ENCODE peak calls at places on chromosomes 16 and 17, in ten cellular contexts. One of them, this sample, is unnamed.

GRCh38 chr16:12781777-12782176 is 21.9 kb downstream of the CPPED1 start:
- DNase-seq in adrenal gland: no peak
- DNase-seq in lung: no peak
- DNase-seq in mucosa of descending colon: no peak
- DNase-seq in heart left ventricle: no peak
- DNase-seq in DND-41: no peak
- DNase-seq in body of pancreas: no peak
- DNase-seq in PC-3: no peak
- DNase-seq in OCI-LY7: no peak
- DNase-seq in ascending aorta: no peak
- DNase-seq in this sample: no peak

GRCh38 chr17:1055751-1056645 is 59.1 kb downstream of the TIMM22 start:
- DNase-seq in ascending aorta: no peak
- DNase-seq in body of pancreas: peak; percentile 74
- DNase-seq in adrenal gland: peak; percentile 82
- DNase-seq in heart left ventricle: peak; percentile 77
- DNase-seq in DND-41: peak; percentile 53
- DNase-seq in mucosa of descending colon: peak; percentile 55
- DNase-seq in lung: peak; percentile 65
- DNase-seq in PC-3: peak; percentile 37
- DNase-seq in OCI-LY7: peak; percentile 32
- DNase-seq in this sample: no peak

GRCh38 chr17:61508912-61509311 is 56.7 kb downstream of the TBX4 start:
- DNase-seq in adrenal gland: no peak
- DNase-seq in heart left ventricle: no peak
- DNase-seq in mucosa of descending colon: no peak
- DNase-seq in PC-3: no peak
- DNase-seq in ascending aorta: no peak
- DNase-seq in lung: no peak
- DNase-seq in OCI-LY7: no peak
- DNase-seq in DND-41: no peak
- DNase-seq in body of pancreas: no peak
- DNase-seq in this sample: no peak

GRCh38 chr17:48351916-48352332 is 78.1 kb downstream of the SKAP1 start:
- DNase-seq in PC-3: peak; percentile 75
- DNase-seq in mucosa of descending colon: no peak
- DNase-seq in lung: no peak
- DNase-seq in ascending aorta: no peak
- DNase-seq in DND-41: no peak
- DNase-seq in heart left ventricle: no peak
- DNase-seq in adrenal gland: no peak
- DNase-seq in body of pancreas: no peak
- DNase-seq in OCI-LY7: peak; percentile 64
- DNase-seq in this sample: no peak

GRCh38 chr17:72022328-72022727 is 98.5 kb upstream of the SOX9 start:
- DNase-seq in ascending aorta: no peak
- DNase-seq in mucosa of descending colon: no peak
- DNase-seq in DND-41: no peak
- DNase-seq in body of pancreas: no peak
- DNase-seq in OCI-LY7: no peak
- DNase-seq in heart left ventricle: no peak
- DNase-seq in lung: no peak
- DNase-seq in adrenal gland: no peak
- DNase-seq in PC-3: no peak
- DNase-seq in this sample: no peak

GRCh38 chr16:46891910-46892309 is 7.7 kb downstream of the GPT2 start:
- DNase-seq in DND-41: no peak
- DNase-seq in ascending aorta: no peak
- DNase-seq in lung: no peak
- DNase-seq in adrenal gland: no peak
- DNase-seq in OCI-LY7: no peak
- DNase-seq in body of pancreas: no peak
- DNase-seq in PC-3: no peak
- DNase-seq in heart left ventricle: no peak
- DNase-seq in mucosa of descending colon: no peak
- DNase-seq in this sample: no peak

GRCh38 chr16:85589688-85590505 is 23.2 kb upstream of the GSE1 start:
- DNase-seq in lung: no peak
- DNase-seq in DND-41: no peak
- DNase-seq in mucosa of descending colon: no peak
- DNase-seq in body of pancreas: no peak
- DNase-seq in OCI-LY7: no peak
- DNase-seq in heart left ventricle: no peak
- DNase-seq in PC-3: no peak
- DNase-seq in ascending aorta: no peak
- DNase-seq in adrenal gland: no peak
- DNase-seq in this sample: no peak

GRCh38 chr16:53892155-53892554 is 188.2 kb downstream of the FTO start:
- DNase-seq in DND-41: peak; percentile 86
- DNase-seq in ascending aorta: no peak
- DNase-seq in lung: peak; percentile 39
- DNase-seq in mucosa of descending colon: peak; percentile 77
- DNase-seq in adrenal gland: peak; percentile 74
- DNase-seq in heart left ventricle: no peak
- DNase-seq in body of pancreas: peak; percentile 63
- DNase-seq in OCI-LY7: peak; percentile 27
- DNase-seq in PC-3: peak; percentile 50
- DNase-seq in this sample: peak; percentile 13

GRCh38 chr16:10770907-10771306 is 27.3 kb downstream of the NUBP1 start:
- DNase-seq in OCI-LY7: no peak
- DNase-seq in PC-3: no peak
- DNase-seq in body of pancreas: no peak
- DNase-seq in lung: no peak
- DNase-seq in mucosa of descending colon: no peak
- DNase-seq in DND-41: no peak
- DNase-seq in ascending aorta: no peak
- DNase-seq in heart left ventricle: no peak
- DNase-seq in adrenal gland: no peak
- DNase-seq in this sample: no peak

GRCh38 chr17:36848008-36848902 is 89.0 kb upstream of the LHX1 start:
- DNase-seq in ascending aorta: no peak
- DNase-seq in mucosa of descending colon: no peak
- DNase-seq in adrenal gland: no peak
- DNase-seq in body of pancreas: no peak
- DNase-seq in lung: no peak
- DNase-seq in heart left ventricle: no peak
- DNase-seq in DND-41: no peak
- DNase-seq in OCI-LY7: no peak
- DNase-seq in PC-3: no peak
- DNase-seq in this sample: no peak

GRCh38 chr16:22335668-22336246 is 38.5 kb downstream of the POLR3E start:
- DNase-seq in heart left ventricle: no peak
- DNase-seq in mucosa of descending colon: no peak
- DNase-seq in lung: no peak
- DNase-seq in adrenal gland: no peak
- DNase-seq in body of pancreas: no peak
- DNase-seq in PC-3: no peak
- DNase-seq in DND-41: no peak
- DNase-seq in ascending aorta: no peak
- DNase-seq in OCI-LY7: no peak
- DNase-seq in this sample: no peak

GRCh38 chr16:22333457-22333994 is 36.3 kb downstream of the POLR3E start:
- DNase-seq in PC-3: no peak
- DNase-seq in adrenal gland: no peak
- DNase-seq in body of pancreas: no peak
- DNase-seq in lung: no peak
- DNase-seq in heart left ventricle: no peak
- DNase-seq in ascending aorta: no peak
- DNase-seq in DND-41: no peak
- DNase-seq in mucosa of descending colon: peak; percentile 27
- DNase-seq in OCI-LY7: no peak
- DNase-seq in this sample: no peak

GRCh38 chr16:22337045-22337444 is 37.4 kb downstream of the CDR2 start:
- DNase-seq in heart left ventricle: no peak
- DNase-seq in ascending aorta: no peak
- DNase-seq in body of pancreas: no peak
- DNase-seq in DND-41: no peak
- DNase-seq in PC-3: no peak
- DNase-seq in mucosa of descending colon: no peak
- DNase-seq in OCI-LY7: no peak
- DNase-seq in lung: no peak
- DNase-seq in adrenal gland: no peak
- DNase-seq in this sample: no peak

GRCh38 chr16:22337849-22338248 is 36.6 kb downstream of the CDR2 start:
- DNase-seq in DND-41: no peak
- DNase-seq in PC-3: no peak
- DNase-seq in OCI-LY7: no peak
- DNase-seq in mucosa of descending colon: no peak
- DNase-seq in heart left ventricle: no peak
- DNase-seq in body of pancreas: no peak
- DNase-seq in adrenal gland: no peak
- DNase-seq in ascending aorta: no peak
- DNase-seq in lung: no peak
- DNase-seq in this sample: no peak

DNA sequence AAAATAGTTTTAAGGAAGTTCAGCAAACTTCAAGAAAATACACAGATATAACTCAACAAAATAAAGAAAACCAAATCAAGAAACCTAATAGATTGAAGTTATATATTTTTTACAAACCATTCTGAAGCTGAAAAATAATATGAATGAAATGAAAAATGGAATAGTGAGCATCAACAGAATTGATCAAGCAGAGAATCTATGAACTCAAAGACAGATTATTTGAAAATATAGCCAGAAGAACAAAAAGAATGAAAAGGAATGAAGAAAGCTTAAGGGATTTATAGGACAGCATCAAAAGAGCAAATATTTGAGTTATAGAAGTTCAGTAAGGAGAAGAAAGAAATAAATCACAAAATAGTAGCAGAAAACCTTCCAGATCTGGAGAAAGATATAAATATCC is 37.8 kb downstream of the CDR2 start:
- DNase-seq in OCI-LY7: no peak
- DNase-seq in mucosa of descending colon: no peak
- DNase-seq in lung: no peak
- DNase-seq in PC-3: no peak
- DNase-seq in adrenal gland: no peak
- DNase-seq in DND-41: no peak
- DNase-seq in heart left ventricle: no peak
- DNase-seq in body of pancreas: no peak
- DNase-seq in ascending aorta: no peak
- DNase-seq in this sample: no peak
- H3K4me3 ChIP-seq in OCI-LY7: no peak overlapping the region
- H3K4me3 ChIP-seq in mucosa of descending colon: no peak overlapping the region
- H3K4me3 ChIP-seq in lung: no peak overlapping the region
- H3K4me3 ChIP-seq in PC-3: no peak overlapping the region
- H3K4me3 ChIP-seq in adrenal gland: no peak overlapping the region
- H3K4me3 ChIP-seq in DND-41: no peak overlapping the region
- H3K4me3 ChIP-seq in heart left ventricle: no peak overlapping the region
- H3K4me3 ChIP-seq in body of pancreas: no peak overlapping the region
- H3K4me3 ChIP-seq in ascending aorta: no peak overlapping the region
- H3K4me3 ChIP-seq in this sample: no peak overlapping the region

GRCh38 chr16:30615358-30616076 is 5.3 kb upstream of the ZNF689 start:
- DNase-seq in lung: peak; percentile 66
- DNase-seq in OCI-LY7: peak; percentile 77
- DNase-seq in adrenal gland: peak; percentile 63
- DNase-seq in mucosa of descending colon: peak; percentile 88
- DNase-seq in heart left ventricle: peak; percentile 48
- DNase-seq in PC-3: peak; percentile 50
- DNase-seq in ascending aorta: no peak
- DNase-seq in DND-41: peak; percentile 72
- DNase-seq in body of pancreas: peak; percentile 68
- DNase-seq in this sample: no peak
- TF ChIP-seq CTCF in lung: peak; percentile 13
- TF ChIP-seq CTCF in OCI-LY7: peak; percentile 84
- TF ChIP-seq CTCF in adrenal gland: peak; percentile 43
- TF ChIP-seq CTCF in mucosa of descending colon: peak; percentile 64
- TF ChIP-seq CTCF in heart left ventricle: peak; percentile 54
- TF ChIP-seq CTCF in PC-3: peak; percentile 59
- TF ChIP-seq CTCF in ascending aorta: peak; percentile 28
- TF ChIP-seq CTCF in DND-41: peak; percentile 85
- TF ChIP-seq CTCF in body of pancreas: peak; percentile 47
- TF ChIP-seq CTCF in this sample: peak; percentile 56

DNA sequence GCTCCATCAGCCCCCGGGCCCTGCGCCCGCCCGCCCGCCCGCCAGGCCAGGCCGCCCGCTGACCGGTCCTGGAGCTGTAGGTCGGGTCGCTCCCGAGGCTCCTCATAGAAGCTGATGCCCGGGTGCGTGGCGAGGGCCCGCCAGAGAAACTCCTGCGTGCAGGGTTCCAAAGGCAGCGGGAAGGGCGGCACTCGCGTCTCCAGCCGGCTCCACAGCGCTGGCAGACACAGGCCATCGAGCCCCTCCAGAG is 181 bp downstream of the GTF3C1 start:
- DNase-seq in DND-41: no peak
- DNase-seq in mucosa of descending colon: no peak
- DNase-seq in PC-3: no peak
- DNase-seq in heart left ventricle: no peak
- DNase-seq in lung: no peak
- DNase-seq in body of pancreas: no peak
- DNase-seq in OCI-LY7: no peak
- DNase-seq in ascending aorta: no peak
- DNase-seq in adrenal gland: no peak
- DNase-seq in this sample: no peak
- H3K36me3 ChIP-seq in DND-41: peaks cover 25% of the 10 kb centered on the region
- H3K36me3 ChIP-seq in mucosa of descending colon: peaks cover 8% of the 10 kb centered on the region
- H3K36me3 ChIP-seq in PC-3: no peaks in the 10 kb centered on the region
- H3K36me3 ChIP-seq in heart left ventricle: peaks cover 13% of the 10 kb centered on the region
- H3K36me3 ChIP-seq in lung: peaks cover 4% of the 10 kb centered on the region
- H3K36me3 ChIP-seq in body of pancreas: peaks cover 2% of the 10 kb centered on the region
- H3K36me3 ChIP-seq in OCI-LY7: peaks cover 10% of the 10 kb centered on the region
- H3K36me3 ChIP-seq in ascending aorta: peaks cover 8% of the 10 kb centered on the region
- H3K36me3 ChIP-seq in adrenal gland: peaks cover 10% of the 10 kb centered on the region
- H3K36me3 ChIP-seq in this sample: peaks cover 3% of the 10 kb centered on the region

DNA sequence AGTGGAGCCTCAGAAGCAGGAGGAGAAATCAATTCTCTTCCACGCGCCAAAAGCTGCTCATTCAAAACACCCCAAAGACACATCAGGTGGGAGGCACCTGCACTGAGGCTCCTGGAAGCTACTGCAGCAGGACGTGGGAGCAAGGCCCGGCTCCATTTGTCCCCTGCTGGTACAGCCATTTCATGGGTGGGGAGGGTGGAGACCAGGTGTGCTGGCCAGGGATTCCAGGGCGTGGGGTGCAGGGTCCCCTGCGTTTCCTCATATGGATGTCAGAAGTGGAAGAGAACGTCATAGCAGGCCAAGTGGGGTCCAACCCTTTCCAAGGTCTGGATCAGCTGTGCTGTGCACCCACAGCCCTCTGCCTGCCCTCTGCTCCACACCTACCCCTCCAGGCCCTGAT is 39.1 kb upstream of the CBX4 start:
- DNase-seq in ascending aorta: no peak
- DNase-seq in body of pancreas: no peak
- DNase-seq in adrenal gland: no peak
- DNase-seq in DND-41: no peak
- DNase-seq in heart left ventricle: no peak
- DNase-seq in lung: no peak
- DNase-seq in mucosa of descending colon: no peak
- DNase-seq in OCI-LY7: no peak
- DNase-seq in PC-3: no peak
- DNase-seq in this sample: no peak
- H3K4me3 ChIP-seq in ascending aorta: no peak overlapping the region
- H3K4me3 ChIP-seq in body of pancreas: no peak overlapping the region
- H3K4me3 ChIP-seq in adrenal gland: no peak overlapping the region
- H3K4me3 ChIP-seq in DND-41: no peak overlapping the region
- H3K4me3 ChIP-seq in heart left ventricle: no peak overlapping the region
- H3K4me3 ChIP-seq in lung: no peak overlapping the region
- H3K4me3 ChIP-seq in mucosa of descending colon: no peak overlapping the region
- H3K4me3 ChIP-seq in OCI-LY7: no peak overlapping the region
- H3K4me3 ChIP-seq in PC-3: no peak overlapping the region
- H3K4me3 ChIP-seq in this sample: no peak overlapping the region

GRCh38 chr16:13875614-13876284 is 44.2 kb upstream of the ERCC4 start:
- DNase-seq in DND-41: no peak
- DNase-seq in mucosa of descending colon: no peak
- DNase-seq in OCI-LY7: no peak
- DNase-seq in ascending aorta: no peak
- DNase-seq in heart left ventricle: no peak
- DNase-seq in adrenal gland: no peak
- DNase-seq in body of pancreas: no peak
- DNase-seq in lung: no peak
- DNase-seq in PC-3: no peak
- DNase-seq in this sample: no peak

GRCh38 chr16:13873835-13874438 is 46.0 kb upstream of the ERCC4 start:
- DNase-seq in lung: no peak
- DNase-seq in body of pancreas: no peak
- DNase-seq in heart left ventricle: no peak
- DNase-seq in PC-3: peak; percentile 28
- DNase-seq in DND-41: no peak
- DNase-seq in mucosa of descending colon: no peak
- DNase-seq in ascending aorta: no peak
- DNase-seq in OCI-LY7: peak; percentile 23
- DNase-seq in adrenal gland: no peak
- DNase-seq in this sample: no peak
- TF ChIP-seq CTCF in lung: no peak
- TF ChIP-seq CTCF in body of pancreas: no peak
- TF ChIP-seq CTCF in heart left ventricle: peak; percentile 45
- TF ChIP-seq CTCF in PC-3: peak; percentile 65
- TF ChIP-seq CTCF in DND-41: peak; percentile 54
- TF ChIP-seq CTCF in mucosa of descending colon: no peak
- TF ChIP-seq CTCF in ascending aorta: peak; percentile 65
- TF ChIP-seq CTCF in OCI-LY7: peak; percentile 76
- TF ChIP-seq CTCF in adrenal gland: peak; percentile 38
- TF ChIP-seq CTCF in this sample: peak; percentile 43